ENCODE peak calls at places on chromosomes 2 and 18, in four cellular contexts. N, Y, V and K are unnamed samples.
A peak's percentile ranks its signal among the peaks of the same experiment; 100 is the strongest.

GRCh38 chr2:28423856-28424605 is 31.4 kb downstream of the FOSL2 start:
- DNase-seq in N (no peak), Y (no peak), V (no peak), K (no peak)

GRCh38 chr2:161332568-161332967 is 24.3 kb downstream of the PSMD14 start:
- DNase-seq in N (no peak), Y (no peak), V (no peak), K (no peak)

GRCh38 chr2:111157798-111158197 is 37.1 kb downstream of the BCL2L11 start:
- DNase-seq in N (no peak), Y (no peak), V (no peak), K (no peak)

GRCh38 chr18:29164993-29165599 is 988.2 kb upstream of the CDH2 start:
- DNase-seq in N (no peak), Y (no peak), V (no peak), K (no peak)

GRCh38 chr2:29014811-29015414 is 33.8 kb downstream of the TOGARAM2 start:
- DNase-seq in N (no peak), Y (no peak), V (no peak), K (no peak)

GRCh38 chr18:14907420-14907819 is 159.4 kb downstream of the ANKRD30B start:
- DNase-seq in N (no peak), Y (no peak), V (no peak), K (no peak)

GRCh38 chr2:239161711-239162140 is 239.1 kb downstream of the HDAC4 start:
- DNase-seq in N (no peak), Y (no peak), V (peak; percentile 54), K (no peak)

GRCh38 chr2:219726916-219727315 is 99.5 kb downstream of the SLC4A3 start:
- DNase-seq in N (peak; percentile 5), Y (no peak), V (no peak), K (no peak)

GRCh38 chr18:23260932-23261590 is 125.8 kb downstream of the CABLES1 start:
- DNase-seq in N (no peak), Y (no peak), V (no peak), K (no peak)

GRCh38 chr2:181680055-181680936 is at the start of gene NEUROD1:
- DNase-seq in N (no peak), Y (peak; percentile 89), V (no peak), K (peak; percentile 33)

GRCh38 chr2:42787788-42788477 is 4.5 kb downstream of the HAAO start:
- DNase-seq in N (no peak), Y (no peak), V (no peak), K (no peak)

GRCh38 chr2:144441711-144442141 is 78.2 kb downstream of the ZEB2 start:
- DNase-seq in N (no peak), Y (no peak), V (no peak), K (no peak)

GRCh38 chr2:159044804-159045286 is 76.4 kb downstream of the TANC1 start:
- DNase-seq in N (no peak), Y (no peak), V (no peak), K (no peak)

GRCh38 chr2:120829633-120830025 is 94.0 kb downstream of the GLI2 start:
- DNase-seq in N (no peak), Y (no peak), V (no peak), K (no peak)

GRCh38 chr2:235046561-235046960 is 94.7 kb downstream of the SH3BP4 start:
- DNase-seq in N (no peak), Y (no peak), V (no peak), K (no peak)

GRCh38 chr2:186199029-186199428 is 287.0 kb upstream of the ZC3H15 start:
- DNase-seq in N (no peak), Y (no peak), V (no peak), K (no peak)

GRCh38 chr18:72986103-72986502 is 118.3 kb upstream of the NETO1 start:
- DNase-seq in N (no peak), Y (no peak), V (no peak), K (no peak)

GRCh38 chr2:171436307-171436706 is 2.3 kb downstream of the DCAF17 start:
- DNase-seq in N (no peak), Y (no peak), V (no peak), K (no peak)

GRCh38 chr18:58562146-58562998 is 66.5 kb downstream of the ALPK2 start:
- DNase-seq in N (no peak), Y (no peak), V (no peak), K (no peak)

GRCh38 chr2:207200136-207200535 is 34.4 kb upstream of the KLF7 start:
- DNase-seq in N (no peak), Y (no peak), V (no peak), K (no peak)

GRCh38 chr18:32847719-32848118 is 74.9 kb upstream of the KLHL14 start:
- DNase-seq in N (no peak), Y (peak; percentile 50), V (no peak), K (no peak)

GRCh38 chr18:74064510-74064909 is 83.1 kb downstream of the FBXO15 start:
- DNase-seq in N (no peak), Y (no peak), V (no peak), K (no peak)

GRCh38 chr18:3071676-3072075 is 58.7 kb upstream of the LPIN2 start:
- DNase-seq in N (no peak), Y (no peak), V (no peak), K (no peak)

GRCh38 chr18:475202-475624 is 25.3 kb downstream of the COLEC12 start:
- DNase-seq in N (no peak), Y (peak; percentile 48), V (no peak), K (no peak)

GRCh38 chr2:28486526-28486925 is 9.3 kb upstream of the PLB1 start:
- DNase-seq in N (no peak), Y (no peak), V (no peak), K (no peak)

GRCh38 chr2:226514895-226515294 is 284.7 kb downstream of the IRS1 start:
- DNase-seq in N (no peak), Y (no peak), V (no peak), K (no peak)

GRCh38 chr2:64750001-64750816 is 96.5 kb upstream of the SERTAD2 start:
- DNase-seq in N (peak; percentile 25), Y (peak; percentile 39), V (peak; percentile 79), K (no peak)

GRCh38 chr2:71706121-71706520 is 252.8 kb downstream of the DYSF start:
- DNase-seq in N (no peak), Y (no peak), V (no peak), K (no peak)

GRCh38 chr2:128282246-128282975 is 36.3 kb downstream of the HS6ST1 start:
- DNase-seq in N (no peak), Y (no peak), V (peak; percentile 56), K (no peak)

GRCh38 chr2:50509852-50510251 is 522.1 kb downstream of the NRXN1 start:
- DNase-seq in N (no peak), Y (no peak), V (no peak), K (no peak)

GRCh38 chr2:30127016-30127893 is 19.6 kb upstream of the YPEL5 start:
- DNase-seq in N (no peak), Y (no peak), V (no peak), K (no peak)

GRCh38 chr18:31633416-31634330 is 42.0 kb downstream of the TTR start:
- DNase-seq in N (no peak), Y (no peak), V (no peak), K (no peak)

DNA sequence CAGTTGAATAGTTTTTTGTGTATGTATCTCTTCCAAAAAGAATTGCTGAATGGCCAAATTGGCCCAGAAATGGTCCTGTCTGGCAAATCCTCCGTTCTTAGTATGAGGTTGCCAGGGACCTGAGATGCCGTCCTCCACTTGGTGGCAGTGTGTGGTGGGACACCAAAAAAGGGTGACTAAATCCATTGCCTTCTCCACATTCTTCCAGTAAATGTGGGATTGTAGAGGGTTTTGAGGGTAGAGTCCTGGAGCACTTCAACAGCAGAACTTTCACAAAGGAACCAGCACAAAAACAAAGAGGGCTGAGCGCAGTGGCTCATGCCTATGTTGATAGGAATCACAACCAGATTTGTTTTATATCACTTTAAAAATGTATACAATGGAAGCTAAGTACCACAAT is 199.9 kb downstream of the BCL2 start:
- DNase-seq in N (peak; percentile 47), Y (peak; percentile 51), V (no peak), K (no peak)
- TF ChIP-seq CTCF in N (peak; percentile 23), Y (no peak), V (peak; percentile 44), K (peak; percentile 51)

GRCh38 chr2:75466708-75467311 is 93.9 kb downstream of the EVA1A start:
- DNase-seq in N (peak; percentile 50), Y (peak; percentile 71), V (no peak), K (peak; percentile 24)
- TF ChIP-seq CTCF in N (peak; percentile 27), Y (peak; percentile 80), V (no peak), K (peak; percentile 50)

DNA sequence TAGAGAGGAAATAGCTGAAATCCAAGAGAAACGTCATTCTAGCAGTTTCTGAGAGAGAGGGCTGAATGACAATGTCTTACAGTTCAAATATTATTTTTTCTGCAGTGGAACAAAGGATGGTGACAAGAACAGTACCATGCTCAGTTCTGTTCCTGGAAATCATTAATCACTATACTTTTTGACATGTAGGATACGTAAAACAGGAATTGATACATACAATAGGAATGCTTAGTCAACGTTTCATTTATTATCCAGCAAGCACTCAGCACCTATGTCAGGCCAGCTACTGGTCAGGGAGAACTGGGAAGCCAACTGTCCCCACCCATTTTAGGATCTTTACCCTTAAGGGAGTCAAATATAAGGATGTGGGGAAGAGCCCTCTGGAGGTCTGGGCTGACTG is 114.7 kb downstream of the DHRS9 start:
- DNase-seq in N (peak; percentile 3), Y (no peak), V (no peak), K (no peak)
- TF ChIP-seq CTCF in N (no peak), Y (no peak), V (no peak), K (no peak)

DNA sequence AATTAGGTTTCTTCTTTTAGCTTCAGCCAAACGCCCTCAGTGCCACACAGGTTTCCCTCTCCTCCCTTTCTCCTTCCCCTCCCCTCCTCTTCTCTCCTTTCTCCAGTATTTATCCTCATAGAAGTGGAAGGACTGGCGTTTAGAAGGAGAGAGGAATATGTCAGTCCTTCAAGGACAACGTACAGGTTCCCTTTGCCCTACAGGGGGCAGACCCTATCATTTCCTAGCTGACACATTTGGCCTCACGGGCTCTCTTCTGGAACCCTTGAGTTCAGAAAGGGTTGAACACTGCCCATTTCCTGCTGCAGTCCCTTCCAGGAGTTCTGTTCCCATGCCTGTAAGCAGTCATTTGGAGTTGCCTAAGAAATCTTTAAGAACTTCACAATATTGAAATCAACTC is 46.1 kb downstream of the CDCA7 start:
- DNase-seq in N (peak; percentile 21), Y (no peak), V (no peak), K (no peak)
- TF ChIP-seq CTCF in N (no peak), Y (no peak), V (no peak), K (peak; percentile 6)

GRCh38 chr18:67513285-67513684 is 3.2 kb downstream of the DSEL start:
- DNase-seq in N (no peak), Y (no peak), V (no peak), K (no peak)
- TF ChIP-seq CTCF in N (no peak), Y (no peak), V (no peak), K (no peak)

GRCh38 chr2:231611273-231612198 is 18.9 kb downstream of the TEX44 start:
- DNase-seq in N (peak; percentile 74), Y (peak; percentile 63), V (peak; percentile 90), K (no peak)
- TF ChIP-seq CTCF in N (no peak), Y (no peak), V (peak; percentile 9), K (peak; percentile 13)

DNA sequence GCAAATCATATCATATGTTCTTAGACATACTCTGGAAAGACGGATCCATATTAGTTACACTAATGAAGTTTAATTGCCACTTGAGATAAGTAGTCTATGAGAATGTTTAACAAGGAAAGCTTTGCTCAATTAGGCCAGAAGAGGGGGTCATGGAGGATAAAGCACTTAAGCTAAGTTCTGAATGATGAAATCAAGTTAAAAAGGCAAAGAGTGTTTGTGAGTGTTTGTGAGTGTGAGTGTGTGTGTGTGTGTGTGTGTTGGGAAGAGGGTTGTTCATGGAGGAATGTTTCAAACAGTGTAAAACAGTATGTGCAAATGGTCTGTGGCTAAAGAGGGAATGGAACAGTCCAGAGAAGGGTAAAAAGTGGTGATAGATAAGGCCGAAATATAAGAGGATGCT is 360.9 kb downstream of the ERBB4 start:
- DNase-seq in N (no peak), Y (no peak), V (no peak), K (no peak)
- TF ChIP-seq CTCF in N (peak; percentile 14), Y (no peak), V (no peak), K (no peak)